ENCODE peak calls at places on chromosomes 5 and 9, in ten cellular contexts. One of them, this sample, is unnamed.

GRCh38 chr5:177310757-177311173 is 933 bp downstream of the MXD3 start:
- DNase-seq in kidney glomerular epithelial cell: no peak
- DNase-seq in smooth muscle cell of the brain vasculature: no peak
- DNase-seq in T-helper 2 cell: no peak
- DNase-seq in CD4-positive, alpha-beta memory T cell: no peak
- DNase-seq in stimulated activated CD4-positive, alpha-beta T cell treated with anti-CD3 and anti-CD28 coated beads, Interleukin-1b, Interleukin-23, amount 100 ng/mL, for 48 hours: no peak
- DNase-seq in fibroblast of lung: no peak
- DNase-seq in RWPE1: no peak
- DNase-seq in bronchial epithelial cell: peak
- DNase-seq in IMR-90: peak
- DNase-seq in this sample: no peak

GRCh38 chr9:70466976-70467551 is 52.6 kb upstream of the KLF9 start:
- DNase-seq in kidney glomerular epithelial cell: no peak
- DNase-seq in smooth muscle cell of the brain vasculature: no peak
- DNase-seq in T-helper 2 cell: peak
- DNase-seq in CD4-positive, alpha-beta memory T cell: no peak
- DNase-seq in stimulated activated CD4-positive, alpha-beta T cell treated with anti-CD3 and anti-CD28 coated beads, Interleukin-1b, Interleukin-23, amount 100 ng/mL, for 48 hours: peak
- DNase-seq in fibroblast of lung: peak
- DNase-seq in RWPE1: peak
- DNase-seq in bronchial epithelial cell: peak
- DNase-seq in IMR-90: peak
- DNase-seq in this sample: no peak

GRCh38 chr5:1562599-1562998 is 38.8 kb upstream of the LPCAT1 start:
- DNase-seq in kidney glomerular epithelial cell: no peak
- DNase-seq in smooth muscle cell of the brain vasculature: no peak
- DNase-seq in T-helper 2 cell: no peak
- DNase-seq in CD4-positive, alpha-beta memory T cell: no peak
- DNase-seq in stimulated activated CD4-positive, alpha-beta T cell treated with anti-CD3 and anti-CD28 coated beads, Interleukin-1b, Interleukin-23, amount 100 ng/mL, for 48 hours: no peak
- DNase-seq in fibroblast of lung: no peak
- DNase-seq in RWPE1: no peak
- DNase-seq in bronchial epithelial cell: no peak
- DNase-seq in IMR-90: no peak
- DNase-seq in this sample: no peak

GRCh38 chr5:78829811-78830499 is 155.2 kb downstream of the ARSB start:
- DNase-seq in kidney glomerular epithelial cell: no peak
- DNase-seq in smooth muscle cell of the brain vasculature: no peak
- DNase-seq in T-helper 2 cell: no peak
- DNase-seq in CD4-positive, alpha-beta memory T cell: no peak
- DNase-seq in stimulated activated CD4-positive, alpha-beta T cell treated with anti-CD3 and anti-CD28 coated beads, Interleukin-1b, Interleukin-23, amount 100 ng/mL, for 48 hours: no peak
- DNase-seq in fibroblast of lung: peak
- DNase-seq in RWPE1: no peak
- DNase-seq in bronchial epithelial cell: no peak
- DNase-seq in IMR-90: peak
- DNase-seq in this sample: no peak

GRCh38 chr9:20591223-20591622 is 31.1 kb downstream of the MLLT3 start:
- DNase-seq in kidney glomerular epithelial cell: no peak
- DNase-seq in smooth muscle cell of the brain vasculature: no peak
- DNase-seq in T-helper 2 cell: no peak
- DNase-seq in CD4-positive, alpha-beta memory T cell: no peak
- DNase-seq in stimulated activated CD4-positive, alpha-beta T cell treated with anti-CD3 and anti-CD28 coated beads, Interleukin-1b, Interleukin-23, amount 100 ng/mL, for 48 hours: no peak
- DNase-seq in fibroblast of lung: no peak
- DNase-seq in RWPE1: no peak
- DNase-seq in bronchial epithelial cell: no peak
- DNase-seq in IMR-90: peak
- DNase-seq in this sample: no peak

GRCh38 chr5:118791986-118792734 is 196.2 kb downstream of the DTWD2 start:
- DNase-seq in kidney glomerular epithelial cell: peak
- DNase-seq in smooth muscle cell of the brain vasculature: peak
- DNase-seq in T-helper 2 cell: no peak
- DNase-seq in CD4-positive, alpha-beta memory T cell: no peak
- DNase-seq in stimulated activated CD4-positive, alpha-beta T cell treated with anti-CD3 and anti-CD28 coated beads, Interleukin-1b, Interleukin-23, amount 100 ng/mL, for 48 hours: peak
- DNase-seq in fibroblast of lung: peak
- DNase-seq in RWPE1: peak
- DNase-seq in bronchial epithelial cell: peak
- DNase-seq in IMR-90: peak
- DNase-seq in this sample: no peak

GRCh38 chr9:13054381-13054780 is 225.1 kb downstream of the MPDZ start:
- DNase-seq in kidney glomerular epithelial cell: no peak
- DNase-seq in smooth muscle cell of the brain vasculature: no peak
- DNase-seq in T-helper 2 cell: no peak
- DNase-seq in CD4-positive, alpha-beta memory T cell: no peak
- DNase-seq in stimulated activated CD4-positive, alpha-beta T cell treated with anti-CD3 and anti-CD28 coated beads, Interleukin-1b, Interleukin-23, amount 100 ng/mL, for 48 hours: no peak
- DNase-seq in fibroblast of lung: no peak
- DNase-seq in RWPE1: no peak
- DNase-seq in bronchial epithelial cell: peak
- DNase-seq in IMR-90: no peak
- DNase-seq in this sample: no peak

GRCh38 chr5:127097288-127097687 is 24.0 kb upstream of the C5orf63 start:
- DNase-seq in kidney glomerular epithelial cell: no peak
- DNase-seq in smooth muscle cell of the brain vasculature: no peak
- DNase-seq in T-helper 2 cell: no peak
- DNase-seq in CD4-positive, alpha-beta memory T cell: no peak
- DNase-seq in stimulated activated CD4-positive, alpha-beta T cell treated with anti-CD3 and anti-CD28 coated beads, Interleukin-1b, Interleukin-23, amount 100 ng/mL, for 48 hours: no peak
- DNase-seq in fibroblast of lung: no peak
- DNase-seq in RWPE1: no peak
- DNase-seq in bronchial epithelial cell: no peak
- DNase-seq in IMR-90: no peak
- DNase-seq in this sample: no peak

GRCh38 chr5:79971156-79971555 is 19.9 kb downstream of the MTX3 start:
- DNase-seq in kidney glomerular epithelial cell: no peak
- DNase-seq in smooth muscle cell of the brain vasculature: no peak
- DNase-seq in T-helper 2 cell: no peak
- DNase-seq in CD4-positive, alpha-beta memory T cell: no peak
- DNase-seq in stimulated activated CD4-positive, alpha-beta T cell treated with anti-CD3 and anti-CD28 coated beads, Interleukin-1b, Interleukin-23, amount 100 ng/mL, for 48 hours: no peak
- DNase-seq in fibroblast of lung: peak
- DNase-seq in RWPE1: peak
- DNase-seq in bronchial epithelial cell: peak
- DNase-seq in IMR-90: peak
- DNase-seq in this sample: no peak

GRCh38 chr5:95842955-95843544 is 20.5 kb upstream of the GLRX start:
- DNase-seq in kidney glomerular epithelial cell: peak
- DNase-seq in smooth muscle cell of the brain vasculature: no peak
- DNase-seq in T-helper 2 cell: peak
- DNase-seq in CD4-positive, alpha-beta memory T cell: peak
- DNase-seq in stimulated activated CD4-positive, alpha-beta T cell treated with anti-CD3 and anti-CD28 coated beads, Interleukin-1b, Interleukin-23, amount 100 ng/mL, for 48 hours: peak
- DNase-seq in fibroblast of lung: peak
- DNase-seq in RWPE1: no peak
- DNase-seq in bronchial epithelial cell: no peak
- DNase-seq in IMR-90: peak
- DNase-seq in this sample: no peak

GRCh38 chr5:80129146-80129545 is 94.0 kb downstream of the THBS4 start:
- DNase-seq in kidney glomerular epithelial cell: no peak
- DNase-seq in smooth muscle cell of the brain vasculature: no peak
- DNase-seq in T-helper 2 cell: no peak
- DNase-seq in CD4-positive, alpha-beta memory T cell: no peak
- DNase-seq in stimulated activated CD4-positive, alpha-beta T cell treated with anti-CD3 and anti-CD28 coated beads, Interleukin-1b, Interleukin-23, amount 100 ng/mL, for 48 hours: no peak
- DNase-seq in fibroblast of lung: no peak
- DNase-seq in RWPE1: no peak
- DNase-seq in bronchial epithelial cell: no peak
- DNase-seq in IMR-90: no peak
- DNase-seq in this sample: no peak

GRCh38 chr9:129318121-129319075 is 140.3 kb upstream of the IER5L start:
- DNase-seq in kidney glomerular epithelial cell: no peak
- DNase-seq in smooth muscle cell of the brain vasculature: no peak
- DNase-seq in T-helper 2 cell: no peak
- DNase-seq in CD4-positive, alpha-beta memory T cell: no peak
- DNase-seq in stimulated activated CD4-positive, alpha-beta T cell treated with anti-CD3 and anti-CD28 coated beads, Interleukin-1b, Interleukin-23, amount 100 ng/mL, for 48 hours: no peak
- DNase-seq in fibroblast of lung: no peak
- DNase-seq in RWPE1: no peak
- DNase-seq in bronchial epithelial cell: no peak
- DNase-seq in IMR-90: no peak
- DNase-seq in this sample: peak

GRCh38 chr5:73222173-73222572 is 49.2 kb downstream of the TMEM174 start:
- DNase-seq in kidney glomerular epithelial cell: no peak
- DNase-seq in smooth muscle cell of the brain vasculature: no peak
- DNase-seq in T-helper 2 cell: no peak
- DNase-seq in CD4-positive, alpha-beta memory T cell: no peak
- DNase-seq in stimulated activated CD4-positive, alpha-beta T cell treated with anti-CD3 and anti-CD28 coated beads, Interleukin-1b, Interleukin-23, amount 100 ng/mL, for 48 hours: no peak
- DNase-seq in fibroblast of lung: no peak
- DNase-seq in RWPE1: no peak
- DNase-seq in bronchial epithelial cell: no peak
- DNase-seq in IMR-90: no peak
- DNase-seq in this sample: no peak

GRCh38 chr9:7266911-7267555 is 509.3 kb downstream of the KDM4C start:
- DNase-seq in kidney glomerular epithelial cell: peak
- DNase-seq in smooth muscle cell of the brain vasculature: no peak
- DNase-seq in T-helper 2 cell: no peak
- DNase-seq in CD4-positive, alpha-beta memory T cell: no peak
- DNase-seq in stimulated activated CD4-positive, alpha-beta T cell treated with anti-CD3 and anti-CD28 coated beads, Interleukin-1b, Interleukin-23, amount 100 ng/mL, for 48 hours: no peak
- DNase-seq in fibroblast of lung: no peak
- DNase-seq in RWPE1: no peak
- DNase-seq in bronchial epithelial cell: no peak
- DNase-seq in IMR-90: no peak
- DNase-seq in this sample: no peak

GRCh38 chr9:2459756-2460155 is 161.8 kb upstream of the VLDLR start:
- DNase-seq in kidney glomerular epithelial cell: no peak
- DNase-seq in smooth muscle cell of the brain vasculature: no peak
- DNase-seq in T-helper 2 cell: no peak
- DNase-seq in CD4-positive, alpha-beta memory T cell: no peak
- DNase-seq in stimulated activated CD4-positive, alpha-beta T cell treated with anti-CD3 and anti-CD28 coated beads, Interleukin-1b, Interleukin-23, amount 100 ng/mL, for 48 hours: no peak
- DNase-seq in fibroblast of lung: no peak
- DNase-seq in RWPE1: no peak
- DNase-seq in bronchial epithelial cell: no peak
- DNase-seq in IMR-90: no peak
- DNase-seq in this sample: no peak

GRCh38 chr5:173001229-173001841 is 17.8 kb downstream of the ATP6V0E1 start:
- DNase-seq in kidney glomerular epithelial cell: no peak
- DNase-seq in smooth muscle cell of the brain vasculature: no peak
- DNase-seq in T-helper 2 cell: no peak
- DNase-seq in CD4-positive, alpha-beta memory T cell: no peak
- DNase-seq in stimulated activated CD4-positive, alpha-beta T cell treated with anti-CD3 and anti-CD28 coated beads, Interleukin-1b, Interleukin-23, amount 100 ng/mL, for 48 hours: peak
- DNase-seq in fibroblast of lung: no peak
- DNase-seq in RWPE1: no peak
- DNase-seq in bronchial epithelial cell: no peak
- DNase-seq in IMR-90: no peak
- DNase-seq in this sample: no peak

GRCh38 chr5:105885266-105885665 is 1785.5 kb downstream of the EFNA5 start:
- DNase-seq in kidney glomerular epithelial cell: peak
- DNase-seq in smooth muscle cell of the brain vasculature: no peak
- DNase-seq in T-helper 2 cell: no peak
- DNase-seq in CD4-positive, alpha-beta memory T cell: no peak
- DNase-seq in stimulated activated CD4-positive, alpha-beta T cell treated with anti-CD3 and anti-CD28 coated beads, Interleukin-1b, Interleukin-23, amount 100 ng/mL, for 48 hours: no peak
- DNase-seq in fibroblast of lung: no peak
- DNase-seq in RWPE1: no peak
- DNase-seq in bronchial epithelial cell: peak
- DNase-seq in IMR-90: peak
- DNase-seq in this sample: no peak

GRCh38 chr5:82802954-82803353 is 274.2 kb downstream of the TMEM167A start:
- DNase-seq in kidney glomerular epithelial cell: no peak
- DNase-seq in smooth muscle cell of the brain vasculature: no peak
- DNase-seq in T-helper 2 cell: no peak
- DNase-seq in CD4-positive, alpha-beta memory T cell: no peak
- DNase-seq in stimulated activated CD4-positive, alpha-beta T cell treated with anti-CD3 and anti-CD28 coated beads, Interleukin-1b, Interleukin-23, amount 100 ng/mL, for 48 hours: no peak
- DNase-seq in fibroblast of lung: no peak
- DNase-seq in RWPE1: no peak
- DNase-seq in bronchial epithelial cell: no peak
- DNase-seq in IMR-90: no peak
- DNase-seq in this sample: no peak

GRCh38 chr9:2087500-2088313 is 72.6 kb downstream of the SMARCA2 start:
- DNase-seq in kidney glomerular epithelial cell: peak
- DNase-seq in smooth muscle cell of the brain vasculature: no peak
- DNase-seq in T-helper 2 cell: no peak
- DNase-seq in CD4-positive, alpha-beta memory T cell: no peak
- DNase-seq in stimulated activated CD4-positive, alpha-beta T cell treated with anti-CD3 and anti-CD28 coated beads, Interleukin-1b, Interleukin-23, amount 100 ng/mL, for 48 hours: peak
- DNase-seq in fibroblast of lung: peak
- DNase-seq in RWPE1: peak
- DNase-seq in bronchial epithelial cell: peak
- DNase-seq in IMR-90: peak
- DNase-seq in this sample: no peak

GRCh38 chr5:178162481-178162880 is 8.8 kb upstream of the NHP2 start:
- DNase-seq in kidney glomerular epithelial cell: no peak
- DNase-seq in smooth muscle cell of the brain vasculature: no peak
- DNase-seq in T-helper 2 cell: no peak
- DNase-seq in CD4-positive, alpha-beta memory T cell: no peak
- DNase-seq in stimulated activated CD4-positive, alpha-beta T cell treated with anti-CD3 and anti-CD28 coated beads, Interleukin-1b, Interleukin-23, amount 100 ng/mL, for 48 hours: no peak
- DNase-seq in fibroblast of lung: no peak
- DNase-seq in RWPE1: no peak
- DNase-seq in bronchial epithelial cell: no peak
- DNase-seq in IMR-90: no peak
- DNase-seq in this sample: no peak

GRCh38 chr9:73176450-73176875 is 24.8 kb downstream of the ANXA1 start:
- DNase-seq in kidney glomerular epithelial cell: no peak
- DNase-seq in smooth muscle cell of the brain vasculature: no peak
- DNase-seq in T-helper 2 cell: no peak
- DNase-seq in CD4-positive, alpha-beta memory T cell: no peak
- DNase-seq in stimulated activated CD4-positive, alpha-beta T cell treated with anti-CD3 and anti-CD28 coated beads, Interleukin-1b, Interleukin-23, amount 100 ng/mL, for 48 hours: no peak
- DNase-seq in fibroblast of lung: no peak
- DNase-seq in RWPE1: peak
- DNase-seq in bronchial epithelial cell: peak
- DNase-seq in IMR-90: no peak
- DNase-seq in this sample: no peak